ENCODE peak calls at places on chromosomes 6 and 20, in seven cellular contexts. D is foreskin fibroblast; R is fibroblast of mammary gland; Z is MM.1S; B is gastrocnemius medialis; P is CD8-positive, alpha-beta T cell; Q is hepatocyte. W is an unnamed sample.

GRCh38 chr20:57840066-57840465 is 130.3 kb upstream of the PMEPA1 start:
- DNase-seq in D (no peak), R (no peak), Z (no peak), B (no peak), P (peak; percentile 35), Q (no peak), W (no peak)

GRCh38 chr6:101392561-101393230 is 812 bp upstream of the GRIK2 start:
- DNase-seq in D (no peak), R (no peak), Z (no peak), B (no peak), P (no peak), Q (no peak), W (no peak)

GRCh38 chr20:43231829-43232228 is 42.1 kb upstream of the PTPRT start:
- DNase-seq in D (no peak), R (no peak), Z (no peak), B (no peak), P (no peak), Q (no peak), W (no peak)

GRCh38 chr6:52976591-52977035 is 18.5 kb downstream of the GSTA4 start:
- DNase-seq in D (no peak), R (no peak), Z (peak; percentile 32), B (no peak), P (no peak), Q (peak; percentile 28), W (no peak)

GRCh38 chr6:140079328-140079727 is 704.9 kb upstream of the CITED2 start:
- DNase-seq in D (no peak), R (peak; percentile 39), Z (no peak), B (no peak), P (no peak), Q (peak; percentile 47), W (no peak)

GRCh38 chr6:15096894-15097837 is 148.7 kb upstream of the JARID2 start:
- DNase-seq in D (no peak), R (no peak), Z (no peak), B (no peak), P (no peak), Q (no peak), W (no peak)

GRCh38 chr6:101761124-101761601 is 367.7 kb downstream of the GRIK2 start:
- DNase-seq in D (peak; percentile 80), R (peak; percentile 94), Z (no peak), B (no peak), P (no peak), Q (peak; percentile 24), W (peak; percentile 57)

GRCh38 chr6:11009353-11009752 is 34.8 kb downstream of the ELOVL2 start:
- DNase-seq in D (no peak), R (peak; percentile 19), Z (peak; percentile 75), B (no peak), P (no peak), Q (peak; percentile 31), W (no peak)

GRCh38 chr6:4360920-4361319 is 225.5 kb upstream of the ECI2 start:
- DNase-seq in D (no peak), R (no peak), Z (no peak), B (no peak), P (no peak), Q (no peak), W (no peak)

GRCh38 chr6:46419576-46420002 is 71.7 kb downstream of the RCAN2 start:
- DNase-seq in D (peak; percentile 56), R (peak; percentile 80), Z (peak; percentile 58), B (peak; percentile 62), P (no peak), Q (peak; percentile 80), W (peak; percentile 31)

GRCh38 chr6:116278853-116279231 is 888 bp downstream of the TSPYL1 start:
- DNase-seq in D (no peak), R (peak; percentile 62), Z (no peak), B (peak; percentile 50), P (no peak), Q (no peak), W (no peak)

GRCh38 chr6:80174931-80175572 is 68.6 kb downstream of the BCKDHB start:
- DNase-seq in D (peak; percentile 62), R (peak; percentile 88), Z (no peak), B (no peak), P (no peak), Q (no peak), W (peak; percentile 70)

GRCh38 chr20:35991142-35991771 is 22.9 kb downstream of the CNBD2 start:
- DNase-seq in D (peak; percentile 31), R (peak; percentile 32), Z (peak; percentile 46), B (no peak), P (no peak), Q (peak; percentile 44), W (no peak)

GRCh38 chr20:17571153-17571527 is 1.3 kb downstream of the DSTN start:
- DNase-seq in D (no peak), R (no peak), Z (peak; percentile 30), B (no peak), P (no peak), Q (no peak), W (no peak)

GRCh38 chr6:113805836-113806500 is 51.2 kb upstream of the MARCKS start:
- DNase-seq in D (no peak), R (no peak), Z (no peak), B (no peak), P (no peak), Q (no peak), W (no peak)

GRCh38 chr6:163637524-163637923 is 223.0 kb downstream of the QKI start:
- DNase-seq in D (no peak), R (no peak), Z (no peak), B (no peak), P (no peak), Q (no peak), W (no peak)

GRCh38 chr20:3580412-3580811 is 82.8 kb downstream of the GFRA4 start:
- DNase-seq in D (no peak), R (no peak), Z (no peak), B (no peak), P (no peak), Q (no peak), W (no peak)

GRCh38 chr6:167589615-167589940 is 237.1 kb upstream of the AFDN start:
- DNase-seq in D (no peak), R (no peak), Z (no peak), B (no peak), P (no peak), Q (no peak), W (no peak)

DNA sequence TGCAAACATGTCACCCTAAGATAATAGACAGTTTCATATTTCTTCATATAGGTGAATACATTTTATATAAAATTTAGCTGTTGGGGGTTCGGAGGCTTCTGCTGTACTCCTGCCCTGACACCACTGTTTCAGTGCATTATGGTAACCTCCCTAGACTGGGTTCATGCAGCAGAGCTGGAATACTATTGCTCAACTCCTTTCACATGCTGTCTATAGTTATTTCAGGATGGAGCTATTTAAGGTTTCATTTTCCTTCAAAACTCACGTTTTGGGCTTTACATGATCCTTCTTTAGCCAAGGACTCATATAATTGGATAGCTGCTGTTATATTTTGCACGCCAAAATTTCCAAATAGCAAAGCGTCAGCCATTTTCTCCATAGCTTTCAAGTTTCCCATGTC is 76.9 kb downstream of the SEL1L2 start:
- DNase-seq in D (no peak), R (peak; percentile 6), Z (no peak), B (no peak), P (no peak), Q (no peak), W (no peak)
- H3K4me3 ChIP-seq in D (no peak overlapping the region), R (no peak overlapping the region), Z (no peak overlapping the region), B (no peak overlapping the region), P (no peak overlapping the region), Q (no peak overlapping the region), W (no peak overlapping the region)

GRCh38 chr6:32254761-32255211 is 30.9 kb upstream of the NOTCH4 start:
- DNase-seq in D (no peak), R (no peak), Z (no peak), B (no peak), P (no peak), Q (no peak), W (no peak)
- H3K4me3 ChIP-seq in D (peak overlapping the region; percentile 42), R (peak overlapping the region; percentile 52), Z (peak overlapping the region; percentile 33), B (peak overlapping the region; percentile 32), P (no peak overlapping the region), Q (peak overlapping the region; percentile 6), W (peak overlapping the region; percentile 40)

DNA sequence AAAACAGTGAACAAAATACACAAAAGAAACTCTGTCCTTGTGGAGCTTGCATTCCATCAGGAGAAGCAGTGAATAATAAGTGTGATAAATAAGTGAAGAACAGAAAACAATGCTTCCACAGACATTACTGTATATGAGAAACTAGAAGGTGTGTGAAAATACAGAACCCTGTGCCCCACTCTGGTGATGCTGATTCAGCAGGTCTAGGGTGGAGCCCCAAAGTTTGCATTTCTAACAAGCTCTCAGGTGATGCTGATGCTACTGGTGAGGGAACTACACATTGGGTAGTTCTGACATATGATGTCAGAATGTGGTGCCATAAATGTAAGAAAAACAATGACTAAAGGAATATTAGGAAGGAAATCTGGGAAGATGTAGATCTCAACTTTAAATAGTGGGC is 601.4 kb upstream of the BTBD3 start:
- DNase-seq in D (no peak), R (no peak), Z (peak; percentile 27), B (no peak), P (no peak), Q (no peak), W (no peak)
- H3K4me3 ChIP-seq in D (no peak overlapping the region), R (no peak overlapping the region), Z (no peak overlapping the region), B (no peak overlapping the region), P (no peak overlapping the region), Q (no peak overlapping the region), W (no peak overlapping the region)

GRCh38 chr20:50728981-50729874 is 2.2 kb upstream of the PARD6B start:
- DNase-seq in D (no peak), R (peak; percentile 26), Z (no peak), B (no peak), P (no peak), Q (peak; percentile 61), W (no peak)
- H3K4me3 ChIP-seq in D (no peak overlapping the region), R (no peak overlapping the region), Z (no peak overlapping the region), B (no peak overlapping the region), P (no peak overlapping the region), Q (no peak overlapping the region), W (no peak overlapping the region)

DNA sequence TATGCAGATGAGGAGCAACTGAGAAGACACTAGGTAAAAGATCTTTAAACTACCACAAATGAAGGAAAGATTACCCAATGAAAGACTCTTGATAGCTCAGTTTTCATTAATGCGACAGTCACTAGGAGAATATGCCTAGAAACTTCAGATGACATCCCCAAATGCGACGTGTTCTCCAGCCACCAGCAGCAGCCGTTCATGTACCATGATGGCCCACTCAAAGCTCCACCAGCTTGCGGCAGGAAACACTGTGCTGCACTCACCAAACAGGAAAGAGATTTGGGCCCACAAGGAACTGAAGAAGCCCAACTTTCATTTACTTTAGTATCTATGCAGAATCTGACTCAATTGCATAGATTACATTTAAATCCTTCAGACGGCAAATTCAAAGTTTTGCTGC is 7.5 kb downstream of the DIDO1 start:
- DNase-seq in D (no peak), R (no peak), Z (no peak), B (no peak), P (peak; percentile 74), Q (no peak), W (no peak)
- H3K4me3 ChIP-seq in D (no peak overlapping the region), R (no peak overlapping the region), Z (no peak overlapping the region), B (no peak overlapping the region), P (peak overlapping the region; percentile 49), Q (no peak overlapping the region), W (no peak overlapping the region)